ENCODE peak calls at places on chromosomes 12 and 14, in nine cellular contexts. One of them, this sample, is unnamed.

GRCh38 chr12:3631272-3631637 is 121.7 kb downstream of the CRACR2A start:
- DNase-seq in activated CD8-positive, alpha-beta memory T cell treated with anti-CD3 and anti-CD28 coated beads for 4 hours: no peak
- DNase-seq in GDM1: no peak
- DNase-seq in HepG2: no peak
- DNase-seq in activated CD4-positive, alpha-beta T cell treated with anti-CD3 and anti-CD28 coated beads for 1 hour: no peak
- DNase-seq in fibroblast of pulmonary artery: no peak
- DNase-seq in islet precursor cell: no peak
- DNase-seq in pancreas: no peak
- DNase-seq in activated CD4-positive, alpha-beta memory T cell treated with anti-CD3 and anti-CD28 coated beads, Interleukin-2, amount 10 ng/mL, durations not matched to agents 7 days and 5 days: no peak
- DNase-seq in this sample: no peak

GRCh38 chr12:91496337-91496736 is 313.7 kb upstream of the DCN start:
- DNase-seq in HepG2: no peak
- DNase-seq in GDM1: no peak
- DNase-seq in islet precursor cell: no peak
- DNase-seq in fibroblast of pulmonary artery: no peak
- DNase-seq in pancreas: no peak
- DNase-seq in activated CD4-positive, alpha-beta memory T cell treated with anti-CD3 and anti-CD28 coated beads, Interleukin-2, amount 10 ng/mL, durations not matched to agents 7 days and 5 days: no peak
- DNase-seq in activated CD8-positive, alpha-beta memory T cell treated with anti-CD3 and anti-CD28 coated beads for 4 hours: no peak
- DNase-seq in activated CD4-positive, alpha-beta T cell treated with anti-CD3 and anti-CD28 coated beads for 1 hour: no peak
- DNase-seq in this sample: no peak

GRCh38 chr12:48296586-48297396 is 53.9 kb downstream of the ZNF641 start:
- DNase-seq in activated CD4-positive, alpha-beta T cell treated with anti-CD3 and anti-CD28 coated beads for 1 hour: peak
- DNase-seq in activated CD8-positive, alpha-beta memory T cell treated with anti-CD3 and anti-CD28 coated beads for 4 hours: peak
- DNase-seq in activated CD4-positive, alpha-beta memory T cell treated with anti-CD3 and anti-CD28 coated beads, Interleukin-2, amount 10 ng/mL, durations not matched to agents 7 days and 5 days: peak
- DNase-seq in islet precursor cell: peak
- DNase-seq in HepG2: no peak
- DNase-seq in fibroblast of pulmonary artery: peak
- DNase-seq in GDM1: no peak
- DNase-seq in pancreas: peak
- DNase-seq in this sample: peak

GRCh38 chr12:59934486-59934885 is 338.7 kb downstream of the SLC16A7 start:
- DNase-seq in pancreas: no peak
- DNase-seq in activated CD8-positive, alpha-beta memory T cell treated with anti-CD3 and anti-CD28 coated beads for 4 hours: no peak
- DNase-seq in HepG2: no peak
- DNase-seq in GDM1: no peak
- DNase-seq in fibroblast of pulmonary artery: no peak
- DNase-seq in islet precursor cell: no peak
- DNase-seq in activated CD4-positive, alpha-beta memory T cell treated with anti-CD3 and anti-CD28 coated beads, Interleukin-2, amount 10 ng/mL, durations not matched to agents 7 days and 5 days: no peak
- DNase-seq in activated CD4-positive, alpha-beta T cell treated with anti-CD3 and anti-CD28 coated beads for 1 hour: no peak
- DNase-seq in this sample: no peak

GRCh38 chr12:10031771-10032175 is 1.3 kb downstream of the CLEC9A start:
- DNase-seq in activated CD4-positive, alpha-beta memory T cell treated with anti-CD3 and anti-CD28 coated beads, Interleukin-2, amount 10 ng/mL, durations not matched to agents 7 days and 5 days: no peak
- DNase-seq in islet precursor cell: peak
- DNase-seq in fibroblast of pulmonary artery: peak
- DNase-seq in activated CD4-positive, alpha-beta T cell treated with anti-CD3 and anti-CD28 coated beads for 1 hour: no peak
- DNase-seq in activated CD8-positive, alpha-beta memory T cell treated with anti-CD3 and anti-CD28 coated beads for 4 hours: no peak
- DNase-seq in GDM1: no peak
- DNase-seq in pancreas: no peak
- DNase-seq in HepG2: no peak
- DNase-seq in this sample: no peak

GRCh38 chr12:133106253-133106652 is 23.8 kb downstream of the ZNF891 start:
- DNase-seq in fibroblast of pulmonary artery: peak
- DNase-seq in GDM1: no peak
- DNase-seq in activated CD4-positive, alpha-beta memory T cell treated with anti-CD3 and anti-CD28 coated beads, Interleukin-2, amount 10 ng/mL, durations not matched to agents 7 days and 5 days: no peak
- DNase-seq in pancreas: no peak
- DNase-seq in activated CD8-positive, alpha-beta memory T cell treated with anti-CD3 and anti-CD28 coated beads for 4 hours: no peak
- DNase-seq in HepG2: no peak
- DNase-seq in activated CD4-positive, alpha-beta T cell treated with anti-CD3 and anti-CD28 coated beads for 1 hour: no peak
- DNase-seq in islet precursor cell: no peak
- DNase-seq in this sample: no peak

GRCh38 chr14:34943506-34943905 is 39.3 kb upstream of the SRP54 start:
- DNase-seq in pancreas: no peak
- DNase-seq in HepG2: no peak
- DNase-seq in activated CD8-positive, alpha-beta memory T cell treated with anti-CD3 and anti-CD28 coated beads for 4 hours: no peak
- DNase-seq in fibroblast of pulmonary artery: no peak
- DNase-seq in activated CD4-positive, alpha-beta T cell treated with anti-CD3 and anti-CD28 coated beads for 1 hour: no peak
- DNase-seq in islet precursor cell: no peak
- DNase-seq in activated CD4-positive, alpha-beta memory T cell treated with anti-CD3 and anti-CD28 coated beads, Interleukin-2, amount 10 ng/mL, durations not matched to agents 7 days and 5 days: no peak
- DNase-seq in GDM1: no peak
- DNase-seq in this sample: no peak

GRCh38 chr12:131264625-131265024 is 310.9 kb downstream of the ADGRD1 start:
- DNase-seq in pancreas: peak
- DNase-seq in GDM1: no peak
- DNase-seq in fibroblast of pulmonary artery: no peak
- DNase-seq in activated CD4-positive, alpha-beta memory T cell treated with anti-CD3 and anti-CD28 coated beads, Interleukin-2, amount 10 ng/mL, durations not matched to agents 7 days and 5 days: no peak
- DNase-seq in activated CD8-positive, alpha-beta memory T cell treated with anti-CD3 and anti-CD28 coated beads for 4 hours: no peak
- DNase-seq in HepG2: no peak
- DNase-seq in activated CD4-positive, alpha-beta T cell treated with anti-CD3 and anti-CD28 coated beads for 1 hour: no peak
- DNase-seq in islet precursor cell: no peak
- DNase-seq in this sample: peak

GRCh38 chr14:105860615-105861580 is 334.5 kb downstream of the TMEM121 start:
- DNase-seq in activated CD8-positive, alpha-beta memory T cell treated with anti-CD3 and anti-CD28 coated beads for 4 hours: no peak
- DNase-seq in islet precursor cell: peak
- DNase-seq in GDM1: no peak
- DNase-seq in fibroblast of pulmonary artery: no peak
- DNase-seq in activated CD4-positive, alpha-beta T cell treated with anti-CD3 and anti-CD28 coated beads for 1 hour: no peak
- DNase-seq in pancreas: no peak
- DNase-seq in HepG2: no peak
- DNase-seq in activated CD4-positive, alpha-beta memory T cell treated with anti-CD3 and anti-CD28 coated beads, Interleukin-2, amount 10 ng/mL, durations not matched to agents 7 days and 5 days: peak
- DNase-seq in this sample: no peak

GRCh38 chr14:61461808-61462275 is 140.5 kb downstream of the PRKCH start:
- DNase-seq in GDM1: peak
- DNase-seq in HepG2: peak
- DNase-seq in islet precursor cell: no peak
- DNase-seq in pancreas: no peak
- DNase-seq in activated CD8-positive, alpha-beta memory T cell treated with anti-CD3 and anti-CD28 coated beads for 4 hours: no peak
- DNase-seq in activated CD4-positive, alpha-beta memory T cell treated with anti-CD3 and anti-CD28 coated beads, Interleukin-2, amount 10 ng/mL, durations not matched to agents 7 days and 5 days: no peak
- DNase-seq in fibroblast of pulmonary artery: peak
- DNase-seq in activated CD4-positive, alpha-beta T cell treated with anti-CD3 and anti-CD28 coated beads for 1 hour: no peak
- DNase-seq in this sample: peak